ENCODE peak calls at places on chromosomes 1 and 21, in seven cellular contexts. One of them, this sample, is unnamed.

GRCh38 chr1:180071760-180072159 is 82.9 kb upstream of the QSOX1 start:
- DNase-seq in A549: no peak
- DNase-seq in gastrocnemius medialis: no peak
- DNase-seq in mesendoderm: no peak
- DNase-seq in OCI-LY7: no peak
- DNase-seq in heart left ventricle: no peak
- DNase-seq in SK-N-SH: no peak
- DNase-seq in this sample: no peak

GRCh38 chr1:23692308-23692871 is 784 bp downstream of the RPL11 start:
- DNase-seq in A549: no peak
- DNase-seq in gastrocnemius medialis: no peak
- DNase-seq in mesendoderm: peak; percentile 28
- DNase-seq in OCI-LY7: peak; percentile 21
- DNase-seq in heart left ventricle: no peak
- DNase-seq in SK-N-SH: no peak
- DNase-seq in this sample: no peak

GRCh38 chr1:56758135-56758534 is 61.1 kb downstream of the FYB2 start:
- DNase-seq in A549: no peak
- DNase-seq in gastrocnemius medialis: peak; percentile 7
- DNase-seq in mesendoderm: peak; percentile 82
- DNase-seq in OCI-LY7: no peak
- DNase-seq in heart left ventricle: peak; percentile 10
- DNase-seq in SK-N-SH: peak; percentile 0
- DNase-seq in this sample: no peak

GRCh38 chr1:160168609-160169369 is 17.4 kb downstream of the ATP1A4 start:
- DNase-seq in A549: no peak
- DNase-seq in gastrocnemius medialis: peak; percentile 47
- DNase-seq in mesendoderm: peak; percentile 92
- DNase-seq in OCI-LY7: no peak
- DNase-seq in heart left ventricle: no peak
- DNase-seq in SK-N-SH: no peak
- DNase-seq in this sample: no peak

GRCh38 chr1:150162862-150163706 is 13.4 kb downstream of the PLEKHO1 start:
- DNase-seq in A549: no peak
- DNase-seq in gastrocnemius medialis: peak; percentile 76
- DNase-seq in mesendoderm: peak; percentile 98
- DNase-seq in OCI-LY7: peak; percentile 49
- DNase-seq in heart left ventricle: peak; percentile 89
- DNase-seq in SK-N-SH: peak; percentile 71
- DNase-seq in this sample: peak; percentile 94

GRCh38 chr1:45793942-45794604 is 9.3 kb upstream of the MAST2 start:
- DNase-seq in A549: no peak
- DNase-seq in gastrocnemius medialis: no peak
- DNase-seq in mesendoderm: no peak
- DNase-seq in OCI-LY7: peak; percentile 68
- DNase-seq in heart left ventricle: no peak
- DNase-seq in SK-N-SH: no peak
- DNase-seq in this sample: no peak

GRCh38 chr1:220124542-220124941 is 30.6 kb downstream of the IARS2 start:
- DNase-seq in A549: no peak
- DNase-seq in gastrocnemius medialis: no peak
- DNase-seq in mesendoderm: peak; percentile 34
- DNase-seq in OCI-LY7: no peak
- DNase-seq in heart left ventricle: no peak
- DNase-seq in SK-N-SH: no peak
- DNase-seq in this sample: no peak

GRCh38 chr1:163069142-163069541 is at the start of gene RGS4:
- DNase-seq in A549: no peak
- DNase-seq in gastrocnemius medialis: peak; percentile 4
- DNase-seq in mesendoderm: peak; percentile 96
- DNase-seq in OCI-LY7: no peak
- DNase-seq in heart left ventricle: peak; percentile 67
- DNase-seq in SK-N-SH: peak; percentile 73
- DNase-seq in this sample: peak; percentile 61

GRCh38 chr1:153670257-153670858 is 435 bp downstream of the ILF2 start:
- DNase-seq in A549: no peak
- DNase-seq in gastrocnemius medialis: no peak
- DNase-seq in mesendoderm: no peak
- DNase-seq in OCI-LY7: no peak
- DNase-seq in heart left ventricle: no peak
- DNase-seq in SK-N-SH: peak; percentile 38
- DNase-seq in this sample: no peak

GRCh38 chr1:231091853-231092301 is 51.8 kb upstream of the FAM89A start:
- DNase-seq in A549: peak; percentile 44
- DNase-seq in gastrocnemius medialis: no peak
- DNase-seq in mesendoderm: peak; percentile 80
- DNase-seq in OCI-LY7: peak; percentile 34
- DNase-seq in heart left ventricle: no peak
- DNase-seq in SK-N-SH: no peak
- DNase-seq in this sample: peak; percentile 36

GRCh38 chr1:110628356-110629105 is 22.4 kb upstream of the KCNA2 start:
- DNase-seq in A549: no peak
- DNase-seq in gastrocnemius medialis: no peak
- DNase-seq in mesendoderm: no peak
- DNase-seq in OCI-LY7: no peak
- DNase-seq in heart left ventricle: no peak
- DNase-seq in SK-N-SH: no peak
- DNase-seq in this sample: no peak

GRCh38 chr21:45338326-45339017 is 50.8 kb upstream of the POFUT2 start:
- DNase-seq in A549: no peak
- DNase-seq in gastrocnemius medialis: no peak
- DNase-seq in mesendoderm: no peak
- DNase-seq in OCI-LY7: no peak
- DNase-seq in heart left ventricle: no peak
- DNase-seq in SK-N-SH: no peak
- DNase-seq in this sample: no peak

GRCh38 chr1:72282690-72283203 is 408 bp upstream of the NEGR1 start:
- DNase-seq in A549: no peak
- DNase-seq in gastrocnemius medialis: peak; percentile 49
- DNase-seq in mesendoderm: peak; percentile 95
- DNase-seq in OCI-LY7: no peak
- DNase-seq in heart left ventricle: peak; percentile 82
- DNase-seq in SK-N-SH: peak; percentile 79
- DNase-seq in this sample: peak; percentile 88

GRCh38 chr1:173295391-173295790 is 88.3 kb upstream of the TNFSF4 start:
- DNase-seq in A549: no peak
- DNase-seq in gastrocnemius medialis: no peak
- DNase-seq in mesendoderm: no peak
- DNase-seq in OCI-LY7: no peak
- DNase-seq in heart left ventricle: no peak
- DNase-seq in SK-N-SH: no peak
- DNase-seq in this sample: no peak

GRCh38 chr1:85363526-85363925 is 87.1 kb upstream of the BCL10 start:
- DNase-seq in A549: no peak
- DNase-seq in gastrocnemius medialis: no peak
- DNase-seq in mesendoderm: no peak
- DNase-seq in OCI-LY7: no peak
- DNase-seq in heart left ventricle: no peak
- DNase-seq in SK-N-SH: no peak
- DNase-seq in this sample: no peak

GRCh38 chr1:155961937-155962336 is 16.4 kb downstream of the ARHGEF2 start:
- DNase-seq in A549: peak; percentile 98
- DNase-seq in gastrocnemius medialis: no peak
- DNase-seq in mesendoderm: peak; percentile 82
- DNase-seq in OCI-LY7: no peak
- DNase-seq in heart left ventricle: peak; percentile 72
- DNase-seq in SK-N-SH: no peak
- DNase-seq in this sample: peak; percentile 84

GRCh38 chr21:38999148-38999547 is 184.1 kb downstream of the PSMG1 start:
- DNase-seq in A549: no peak
- DNase-seq in gastrocnemius medialis: no peak
- DNase-seq in mesendoderm: no peak
- DNase-seq in OCI-LY7: no peak
- DNase-seq in heart left ventricle: no peak
- DNase-seq in SK-N-SH: peak; percentile 58
- DNase-seq in this sample: no peak

GRCh38 chr1:228430243-228430642 is 13.6 kb upstream of the TRIM17 start:
- DNase-seq in A549: no peak
- DNase-seq in gastrocnemius medialis: no peak
- DNase-seq in mesendoderm: no peak
- DNase-seq in OCI-LY7: no peak
- DNase-seq in heart left ventricle: no peak
- DNase-seq in SK-N-SH: no peak
- DNase-seq in this sample: no peak

GRCh38 chr1:48750089-48750488 is 26.6 kb downstream of the BEND5 start:
- DNase-seq in A549: no peak
- DNase-seq in gastrocnemius medialis: no peak
- DNase-seq in mesendoderm: no peak
- DNase-seq in OCI-LY7: peak; percentile 75
- DNase-seq in heart left ventricle: no peak
- DNase-seq in SK-N-SH: no peak
- DNase-seq in this sample: no peak

GRCh38 chr1:29806646-29807319 is 570.5 kb downstream of the PTPRU start:
- DNase-seq in A549: no peak
- DNase-seq in gastrocnemius medialis: no peak
- DNase-seq in mesendoderm: no peak
- DNase-seq in OCI-LY7: no peak
- DNase-seq in heart left ventricle: no peak
- DNase-seq in SK-N-SH: peak; percentile 10
- DNase-seq in this sample: no peak

GRCh38 chr1:89855413-89856123 is 34.7 kb downstream of the LRRC8D start:
- DNase-seq in A549: no peak
- DNase-seq in gastrocnemius medialis: no peak
- DNase-seq in mesendoderm: no peak
- DNase-seq in OCI-LY7: no peak
- DNase-seq in heart left ventricle: no peak
- DNase-seq in SK-N-SH: no peak
- DNase-seq in this sample: no peak

GRCh38 chr1:154784924-154785531 is 85.1 kb downstream of the KCNN3 start:
- DNase-seq in A549: no peak
- DNase-seq in gastrocnemius medialis: no peak
- DNase-seq in mesendoderm: peak; percentile 68
- DNase-seq in OCI-LY7: peak; percentile 54
- DNase-seq in heart left ventricle: no peak
- DNase-seq in SK-N-SH: no peak
- DNase-seq in this sample: peak; percentile 63

GRCh38 chr1:146051452-146051852 is 29.9 kb upstream of the HJV start:
- DNase-seq in A549: no peak
- DNase-seq in gastrocnemius medialis: no peak
- DNase-seq in mesendoderm: no peak
- DNase-seq in OCI-LY7: no peak
- DNase-seq in heart left ventricle: no peak
- DNase-seq in SK-N-SH: no peak
- DNase-seq in this sample: no peak

GRCh38 chr1:43541721-43542401 is 11.2 kb downstream of the PTPRF start:
- DNase-seq in A549: no peak
- DNase-seq in gastrocnemius medialis: peak; percentile 72
- DNase-seq in mesendoderm: no peak
- DNase-seq in OCI-LY7: no peak
- DNase-seq in heart left ventricle: peak; percentile 74
- DNase-seq in SK-N-SH: no peak
- DNase-seq in this sample: peak; percentile 76

DNA sequence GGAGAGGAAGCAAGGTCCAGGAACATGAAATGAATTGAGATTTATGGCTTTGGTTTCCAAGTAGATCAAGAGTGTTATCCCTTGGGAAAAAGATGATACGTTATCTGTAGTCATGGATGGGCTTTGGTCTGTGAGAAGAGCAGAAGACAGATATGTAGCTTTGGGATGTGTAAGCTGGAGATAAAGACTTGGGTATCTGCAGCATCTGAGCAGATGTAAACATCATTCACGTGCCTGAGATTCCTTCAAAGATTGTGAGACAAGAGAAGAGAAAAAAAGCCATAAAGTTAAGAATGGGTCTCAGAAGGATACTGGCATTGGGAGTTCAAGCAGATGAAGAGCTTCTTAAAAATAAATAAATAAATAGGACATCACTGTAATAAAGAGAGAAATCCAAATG is 217.8 kb downstream of the PTPRC start:
- DNase-seq in A549: no peak
- DNase-seq in gastrocnemius medialis: no peak
- DNase-seq in mesendoderm: peak; percentile 83
- DNase-seq in OCI-LY7: no peak
- DNase-seq in heart left ventricle: no peak
- DNase-seq in SK-N-SH: no peak
- DNase-seq in this sample: no peak
- H3K27ac ChIP-seq in A549: no peak overlapping the region
- H3K27ac ChIP-seq in gastrocnemius medialis: no peak overlapping the region
- H3K27ac ChIP-seq in mesendoderm: no peak overlapping the region
- H3K27ac ChIP-seq in OCI-LY7: no peak overlapping the region
- H3K27ac ChIP-seq in heart left ventricle: no peak overlapping the region
- H3K27ac ChIP-seq in SK-N-SH: no peak overlapping the region
- H3K27ac ChIP-seq in this sample: no peak overlapping the region

GRCh38 chr1:15152318-15153183 is 996 bp upstream of the TMEM51 start:
- DNase-seq in A549: peak; percentile 87
- DNase-seq in gastrocnemius medialis: peak; percentile 31
- DNase-seq in mesendoderm: peak; percentile 92
- DNase-seq in OCI-LY7: no peak
- DNase-seq in heart left ventricle: peak; percentile 83
- DNase-seq in SK-N-SH: peak; percentile 79
- DNase-seq in this sample: peak; percentile 88
- H3K27ac ChIP-seq in A549: peak overlapping the region; percentile 93
- H3K27ac ChIP-seq in gastrocnemius medialis: peak overlapping the region; percentile 51
- H3K27ac ChIP-seq in mesendoderm: no peak overlapping the region
- H3K27ac ChIP-seq in OCI-LY7: no peak overlapping the region
- H3K27ac ChIP-seq in heart left ventricle: peak overlapping the region; percentile 83
- H3K27ac ChIP-seq in SK-N-SH: peak overlapping the region; percentile 100
- H3K27ac ChIP-seq in this sample: peak overlapping the region; percentile 77

DNA sequence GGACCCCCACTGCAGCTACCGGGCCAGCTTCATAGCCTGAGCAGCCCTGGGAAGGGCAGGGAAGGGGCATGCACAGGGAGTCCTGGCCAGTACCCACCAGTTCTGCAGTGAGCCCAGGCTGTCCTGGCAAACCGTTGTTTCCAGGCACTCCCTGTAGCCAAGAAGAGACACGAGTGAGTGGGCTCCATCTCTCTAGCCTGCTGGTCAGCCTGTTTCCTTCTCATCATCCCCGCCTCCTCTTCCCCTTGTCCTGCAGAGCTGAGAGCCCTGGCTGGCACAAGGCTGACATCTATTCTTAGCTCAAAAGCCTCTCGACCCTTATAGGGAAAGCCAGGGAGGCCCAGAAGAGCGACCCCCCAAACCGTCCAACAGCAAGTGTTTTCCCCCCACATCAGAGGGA is 28.7 kb downstream of the COL16A1 start:
- DNase-seq in A549: no peak
- DNase-seq in gastrocnemius medialis: no peak
- DNase-seq in mesendoderm: no peak
- DNase-seq in OCI-LY7: no peak
- DNase-seq in heart left ventricle: peak; percentile 36
- DNase-seq in SK-N-SH: no peak
- DNase-seq in this sample: no peak
- H3K27ac ChIP-seq in A549: no peak overlapping the region
- H3K27ac ChIP-seq in gastrocnemius medialis: no peak overlapping the region
- H3K27ac ChIP-seq in mesendoderm: no peak overlapping the region
- H3K27ac ChIP-seq in OCI-LY7: no peak overlapping the region
- H3K27ac ChIP-seq in heart left ventricle: peak overlapping the region; percentile 58
- H3K27ac ChIP-seq in SK-N-SH: no peak overlapping the region
- H3K27ac ChIP-seq in this sample: peak overlapping the region; percentile 62

DNA sequence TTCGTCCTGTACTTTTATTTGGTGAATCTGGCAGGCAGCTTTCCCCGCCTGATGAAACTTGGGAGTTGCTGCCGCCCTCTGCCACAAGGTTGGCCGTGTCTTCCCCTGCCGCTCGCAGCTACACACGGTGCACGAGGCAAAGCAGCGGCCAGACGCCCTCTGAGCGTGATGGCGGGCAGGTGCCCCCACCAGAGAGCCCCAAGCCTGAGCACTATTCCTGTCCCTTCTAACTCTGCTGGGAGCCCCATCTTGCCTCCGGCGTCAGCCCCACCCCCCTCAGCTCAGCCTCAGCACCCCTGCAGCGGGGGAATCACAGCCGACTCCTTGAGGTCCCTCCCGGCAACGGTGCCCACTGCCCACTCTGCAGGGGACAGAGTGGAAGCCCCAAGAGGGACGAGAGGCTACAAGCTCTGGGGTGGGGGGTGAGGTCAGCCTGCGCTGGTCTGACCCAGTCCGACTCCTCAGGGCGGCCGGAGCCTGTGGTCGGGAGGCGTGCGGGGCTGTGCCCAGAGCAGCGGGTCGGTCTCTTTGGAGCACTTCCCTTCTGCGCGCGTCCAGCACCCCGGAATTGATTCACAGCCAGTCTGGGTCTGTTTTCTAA is 41.3 kb downstream of the RIPK4 start:
- DNase-seq in A549: no peak
- DNase-seq in gastrocnemius medialis: no peak
- DNase-seq in mesendoderm: peak; percentile 45
- DNase-seq in OCI-LY7: no peak
- DNase-seq in heart left ventricle: no peak
- DNase-seq in SK-N-SH: no peak
- DNase-seq in this sample: no peak
- H3K27ac ChIP-seq in A549: no peak overlapping the region
- H3K27ac ChIP-seq in gastrocnemius medialis: no peak overlapping the region
- H3K27ac ChIP-seq in mesendoderm: no peak overlapping the region
- H3K27ac ChIP-seq in OCI-LY7: no peak overlapping the region
- H3K27ac ChIP-seq in heart left ventricle: no peak overlapping the region
- H3K27ac ChIP-seq in SK-N-SH: no peak overlapping the region
- H3K27ac ChIP-seq in this sample: no peak overlapping the region